ENCODE peak calls at places on chromosome 18, in six cellular contexts. M is stomach; Y is PC-3; F is DND-41; W is K562; U is CD8-positive, alpha-beta memory T cell. B is an unnamed sample.
A peak's percentile ranks its signal among the peaks of the same experiment; 100 is the strongest.

GRCh38 chr18:61530681-61531080 is 197.5 kb downstream of the CDH20 start:
- DNase-seq in M (no peak), Y (no peak), F (no peak), W (no peak), U (no peak), B (no peak)

GRCh38 chr18:63073481-63073880 is 246.1 kb downstream of the BCL2 start:
- DNase-seq in M (no peak), Y (peak; percentile 54), F (peak; percentile 43), W (no peak), U (no peak), B (no peak)

GRCh38 chr18:54023471-54023870 is 201.0 kb downstream of the MBD2 start:
- DNase-seq in M (no peak), Y (peak; percentile 90), F (no peak), W (no peak), U (no peak), B (peak; percentile 88)

GRCh38 chr18:44679912-44680270 is 797 bp upstream of the SETBP1 start:
- DNase-seq in M (peak; percentile 58), Y (peak; percentile 7), F (peak; percentile 66), W (no peak), U (peak; percentile 57), B (peak; percentile 64)

GRCh38 chr18:63342206-63342605 is 22.6 kb upstream of the BCL2 start:
- DNase-seq in M (no peak), Y (peak; percentile 52), F (no peak), W (peak; percentile 62), U (peak; percentile 52), B (peak; percentile 55)

GRCh38 chr18:60981651-60982050 is 351.6 kb upstream of the CDH20 start:
- DNase-seq in M (no peak), Y (no peak), F (no peak), W (no peak), U (no peak), B (no peak)

GRCh38 chr18:43420950-43421349 is 143.7 kb upstream of the SYT4 start:
- DNase-seq in M (no peak), Y (no peak), F (no peak), W (no peak), U (no peak), B (no peak)

GRCh38 chr18:3710712-3711269 is 260.8 kb downstream of the TGIF1 start:
- DNase-seq in M (peak; percentile 81), Y (peak; percentile 28), F (no peak), W (no peak), U (no peak), B (peak; percentile 17)

GRCh38 chr18:23356416-23356815 is 96.7 kb upstream of the RIOK3 start:
- DNase-seq in M (no peak), Y (no peak), F (no peak), W (no peak), U (no peak), B (no peak)

GRCh38 chr18:24300703-24301102 is 96.9 kb downstream of the OSBPL1A start:
- DNase-seq in M (no peak), Y (no peak), F (no peak), W (no peak), U (no peak), B (no peak)

GRCh38 chr18:59061914-59062642 is 77.6 kb upstream of the SEC11C start:
- DNase-seq in M (no peak), Y (no peak), F (no peak), W (no peak), U (no peak), B (no peak)

GRCh38 chr18:66393463-66393862 is 210.4 kb downstream of the CDH19 start:
- DNase-seq in M (no peak), Y (no peak), F (no peak), W (no peak), U (no peak), B (no peak)

GRCh38 chr18:41529093-41529492 is 425.9 kb upstream of the PIK3C3 start:
- DNase-seq in M (no peak), Y (no peak), F (no peak), W (no peak), U (no peak), B (no peak)

GRCh38 chr18:9474103-9474982 is 970 bp upstream of the RALBP1 start:
- DNase-seq in M (no peak), Y (peak; percentile 87), F (no peak), W (peak; percentile 75), U (no peak), B (no peak)

GRCh38 chr18:62348474-62348873 is 23.4 kb downstream of the TNFRSF11A start:
- DNase-seq in M (no peak), Y (no peak), F (no peak), W (no peak), U (no peak), B (no peak)

GRCh38 chr18:69935319-69936190 is 12.1 kb downstream of the CD226 start:
- DNase-seq in M (peak; percentile 54), Y (no peak), F (peak; percentile 82), W (no peak), U (peak; percentile 93), B (no peak)

GRCh38 chr18:2883137-2883671 is 36.4 kb downstream of the EMILIN2 start:
- DNase-seq in M (no peak), Y (no peak), F (peak; percentile 85), W (no peak), U (peak; percentile 59), B (no peak)

GRCh38 chr18:45506951-45507350 is 108.3 kb upstream of the SLC14A2 start:
- DNase-seq in M (no peak), Y (no peak), F (no peak), W (no peak), U (no peak), B (no peak)

GRCh38 chr18:43279015-43279758 is 1.9 kb upstream of the SYT4 start:
- DNase-seq in M (no peak), Y (no peak), F (peak; percentile 10), W (no peak), U (no peak), B (peak; percentile 37)

GRCh38 chr18:41666251-41666650 is 288.8 kb upstream of the PIK3C3 start:
- DNase-seq in M (no peak), Y (peak; percentile 37), F (no peak), W (no peak), U (no peak), B (no peak)

GRCh38 chr18:59086522-59086921 is 53.2 kb upstream of the SEC11C start:
- DNase-seq in M (no peak), Y (no peak), F (no peak), W (no peak), U (no peak), B (no peak)

GRCh38 chr18:46324556-46324955 is 220.4 kb downstream of the HAUS1 start:
- DNase-seq in M (no peak), Y (peak; percentile 61), F (peak; percentile 34), W (peak; percentile 40), U (no peak), B (peak; percentile 69)

GRCh38 chr18:45935591-45936335 is 31.4 kb downstream of the EPG5 start:
- DNase-seq in M (no peak), Y (no peak), F (no peak), W (no peak), U (no peak), B (peak; percentile 91)

GRCh38 chr18:63016270-63016669 is 300.9 kb downstream of the PHLPP1 start:
- DNase-seq in M (no peak), Y (peak; percentile 67), F (peak; percentile 75), W (peak; percentile 42), U (peak; percentile 63), B (peak; percentile 43)

GRCh38 chr18:27685807-27686412 is 491.0 kb downstream of the CDH2 start:
- DNase-seq in M (peak; percentile 36), Y (peak; percentile 69), F (peak; percentile 43), W (no peak), U (no peak), B (peak; percentile 42)

GRCh38 chr18:36899289-36899688 is 70.4 kb downstream of the KIAA1328 start:
- DNase-seq in M (no peak), Y (peak; percentile 48), F (no peak), W (peak; percentile 46), U (no peak), B (peak; percentile 43)

GRCh38 chr18:50559750-50560680 is at the start of gene MAPK4:
- DNase-seq in M (peak; percentile 67), Y (no peak), F (no peak), W (peak; percentile 53), U (no peak), B (peak; percentile 2)

GRCh38 chr18:2337552-2338141 is 233.7 kb downstream of the METTL4 start:
- DNase-seq in M (peak; percentile 42), Y (peak; percentile 79), F (peak; percentile 45), W (peak; percentile 30), U (peak; percentile 62), B (peak; percentile 50)

GRCh38 chr18:46411862-46412690 is 244.9 kb downstream of the LOXHD1 start:
- DNase-seq in M (no peak), Y (no peak), F (no peak), W (no peak), U (no peak), B (peak; percentile 17)

GRCh38 chr18:60038731-60039130 is 138.9 kb downstream of the PMAIP1 start:
- DNase-seq in M (no peak), Y (no peak), F (no peak), W (no peak), U (no peak), B (peak; percentile 21)

GRCh38 chr18:10604178-10604577 is 78.4 kb downstream of the NAPG start:
- DNase-seq in M (no peak), Y (no peak), F (no peak), W (peak; percentile 3), U (no peak), B (no peak)

GRCh38 chr18:67710639-67711038 is 194.1 kb upstream of the DSEL start:
- DNase-seq in M (no peak), Y (peak; percentile 19), F (no peak), W (no peak), U (no peak), B (no peak)

GRCh38 chr18:78900938-78901909 is 78.4 kb upstream of the SALL3 start:
- DNase-seq in M (no peak), Y (no peak), F (no peak), W (no peak), U (no peak), B (no peak)
- H3K9me3 ChIP-seq in M (no peaks in the 10 kb centered on the region), Y (no peaks in the 10 kb centered on the region), F (no peaks in the 10 kb centered on the region), W (no peaks in the 10 kb centered on the region), U (no peaks in the 10 kb centered on the region), B (no peaks in the 10 kb centered on the region)

GRCh38 chr18:77000527-77000926 is 132.1 kb downstream of the MBP start:
- DNase-seq in M (peak; percentile 62), Y (peak; percentile 60), F (peak; percentile 64), W (peak; percentile 42), U (no peak), B (peak; percentile 46)
- H3K4me3 ChIP-seq in M (no peak overlapping the region), Y (peak overlapping the region; percentile 54), F (no peak overlapping the region), W (no peak overlapping the region), U (no peak overlapping the region), B (peak overlapping the region; percentile 4)

GRCh38 chr18:35494281-35494825 is 3.4 kb downstream of the INO80C start:
- DNase-seq in M (no peak), Y (no peak), F (no peak), W (no peak), U (no peak), B (no peak)
- H3K4me1 ChIP-seq in M (peaks cover 73% of the 10 kb centered on the region), Y (peaks cover 15% of the 10 kb centered on the region), F (peaks cover 26% of the 10 kb centered on the region), W (peaks cover 12% of the 10 kb centered on the region), U (peaks cover 20% of the 10 kb centered on the region), B (peaks cover 2% of the 10 kb centered on the region)

DNA sequence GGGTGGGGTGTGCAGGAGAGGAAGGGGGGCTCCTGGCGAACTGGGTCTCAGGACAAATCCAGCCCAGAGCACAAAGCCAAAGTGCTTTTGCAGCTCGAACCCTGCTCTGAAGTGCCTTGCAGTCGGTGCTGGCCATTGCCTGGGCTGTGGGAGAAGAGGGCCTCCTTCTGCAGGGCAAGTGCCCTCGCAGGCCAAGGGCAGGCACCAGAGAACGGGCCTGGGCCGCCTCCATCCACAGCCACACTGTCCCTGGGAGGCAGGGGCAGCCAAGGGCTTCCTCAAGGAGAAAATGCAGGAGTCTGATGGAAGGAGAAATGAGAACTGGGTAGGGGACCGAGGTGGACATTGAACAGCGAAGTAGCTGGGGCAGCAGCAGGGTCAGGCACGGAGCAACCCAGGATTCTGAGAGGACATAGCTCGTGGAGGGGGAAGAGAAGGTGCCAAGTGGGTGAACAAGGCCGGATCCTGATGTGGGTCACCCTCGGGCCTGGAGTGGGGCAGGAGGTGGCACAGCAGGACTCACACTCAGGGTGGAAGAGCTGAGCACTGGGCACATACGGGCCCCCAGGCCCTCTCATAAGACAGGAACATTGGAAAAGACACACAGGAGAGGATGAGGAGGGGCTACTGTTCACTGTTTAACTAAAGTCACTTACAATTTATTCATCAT is 312.8 kb upstream of the SALL3 start:
- DNase-seq in M (no peak), Y (no peak), F (no peak), W (no peak), U (no peak), B (no peak)
- H3K9me3 ChIP-seq in M (no peaks in the 10 kb centered on the region), Y (no peaks in the 10 kb centered on the region), F (no peaks in the 10 kb centered on the region), W (no peaks in the 10 kb centered on the region), U (no peaks in the 10 kb centered on the region), B (no peaks in the 10 kb centered on the region)

B was measured in fibroblast of lung.